ENCODE peak calls at places on chromosomes 13 and 19, in eight cellular contexts. Z, J, K, R, N, U, Q and L are unnamed samples.

GRCh38 chr19:1237027-1237659 is 662 bp downstream of the CBARP start:
- DNase-seq in J (no peak), Q (no peak), K (no peak), R (no peak), Z (no peak), U (peak), N (no peak), L (no peak)

GRCh38 chr19:9793051-9793591 is 24.6 kb upstream of the ZNF846 start:
- DNase-seq in U (peak), J (peak), Z (peak), Q (no peak), N (peak), R (peak), K (no peak), L (peak)

GRCh38 chr19:530133-531008 is 1.2 kb upstream of the CDC34 start:
- DNase-seq in K (no peak), J (no peak), U (no peak), Z (no peak), R (no peak), N (no peak), Q (no peak), L (no peak)

GRCh38 chr19:41427647-41428480 is 690 bp upstream of the B3GNT8 start:
- DNase-seq in N (no peak), Z (no peak), R (peak), K (peak), U (no peak), Q (no peak), J (no peak), L (no peak)

GRCh38 chr13:30718661-30719520 is 16.5 kb upstream of the ALOX5AP start:
- DNase-seq in K (no peak), U (peak), R (no peak), Z (no peak), J (no peak), N (peak), Q (peak), L (no peak)

GRCh38 chr13:113904411-113904810 is 40.5 kb upstream of the GAS6 start:
- DNase-seq in J (peak), N (peak), R (peak), Z (peak), U (peak), Q (no peak), K (no peak), L (peak)

GRCh38 chr13:43072394-43072793 is 49.0 kb downstream of the DNAJC15 start:
- DNase-seq in J (no peak), U (peak), Z (peak), R (no peak), K (no peak), Q (no peak), N (no peak), L (peak)

GRCh38 chr13:42548731-42549554 is 25.0 kb upstream of the TNFSF11 start:
- DNase-seq in J (peak), R (no peak), K (peak), Q (no peak), Z (peak), U (peak), N (no peak), L (no peak)

GRCh38 chr13:60511637-60512036 is 114.6 kb downstream of the TDRD3 start:
- DNase-seq in R (peak), J (no peak), U (no peak), Z (no peak), Q (no peak), K (no peak), N (no peak), L (no peak)

GRCh38 chr19:15479391-15480345 is at the start of gene PGLYRP2:
- DNase-seq in Z (no peak), U (no peak), Q (no peak), R (peak), K (no peak), N (no peak), J (no peak), L (no peak)

GRCh38 chr19:1668339-1669123 is 16.1 kb upstream of the TCF3 start:
- DNase-seq in Q (no peak), K (peak), R (no peak), Z (no peak), J (no peak), U (no peak), N (no peak), L (no peak)

GRCh38 chr19:44657211-44657921 is 13.7 kb downstream of the PVR start:
- DNase-seq in Q (no peak), J (no peak), R (peak), N (peak), Z (peak), U (peak), K (peak), L (peak)

GRCh38 chr19:10334340-10335148 is 1.2 kb upstream of the RAVER1 start:
- DNase-seq in K (no peak), Z (peak), Q (peak), U (peak), J (peak), N (peak), R (peak), L (peak)

GRCh38 chr19:18057557-18057956 is 29.2 kb downstream of the IL12RB1 start:
- DNase-seq in U (peak), N (no peak), K (no peak), Q (no peak), Z (no peak), J (peak), R (no peak), L (no peak)

GRCh38 chr13:42600943-42601342 is 27.0 kb downstream of the TNFSF11 start:
- DNase-seq in J (no peak), Q (no peak), K (no peak), N (no peak), Z (no peak), U (peak), R (no peak), L (no peak)

GRCh38 chr19:56170261-56170660 is 5.5 kb upstream of the GALP start:
- DNase-seq in Z (no peak), U (peak), J (no peak), N (peak), Q (peak), R (no peak), K (no peak), L (peak)

GRCh38 chr19:48962029-48962848 is 2.9 kb upstream of the FTL start:
- DNase-seq in K (peak), N (no peak), R (no peak), Z (no peak), U (peak), Q (no peak), J (peak), L (no peak)

GRCh38 chr19:33407140-33407551 is 33.6 kb downstream of the CEBPG start:
- DNase-seq in K (no peak), U (no peak), J (no peak), Q (no peak), R (no peak), N (no peak), Z (no peak), L (no peak)
- TF ChIP-seq CTCF in K (no peak), U (no peak), J (no peak), Q (no peak), R (peak), N (no peak), Z (no peak), L (no peak)

GRCh38 chr13:27619711-27620376 is 485 bp downstream of the LNX2 start:
- DNase-seq in Q (no peak), N (peak), Z (peak), U (peak), R (peak), J (no peak), K (no peak), L (no peak)
- TF ChIP-seq CTCF in Q (peak), N (peak), Z (peak), U (no peak), R (peak), J (no peak), K (no peak), L (no peak)

GRCh38 chr19:38932425-38933179 is 1.9 kb downstream of the MRPS12 start:
- DNase-seq in K (no peak), R (peak), U (peak), Z (no peak), Q (peak), J (no peak), N (peak), L (no peak)
- TF ChIP-seq CTCF in K (peak), R (peak), U (peak), Z (no peak), Q (peak), J (no peak), N (peak), L (no peak)

DNA sequence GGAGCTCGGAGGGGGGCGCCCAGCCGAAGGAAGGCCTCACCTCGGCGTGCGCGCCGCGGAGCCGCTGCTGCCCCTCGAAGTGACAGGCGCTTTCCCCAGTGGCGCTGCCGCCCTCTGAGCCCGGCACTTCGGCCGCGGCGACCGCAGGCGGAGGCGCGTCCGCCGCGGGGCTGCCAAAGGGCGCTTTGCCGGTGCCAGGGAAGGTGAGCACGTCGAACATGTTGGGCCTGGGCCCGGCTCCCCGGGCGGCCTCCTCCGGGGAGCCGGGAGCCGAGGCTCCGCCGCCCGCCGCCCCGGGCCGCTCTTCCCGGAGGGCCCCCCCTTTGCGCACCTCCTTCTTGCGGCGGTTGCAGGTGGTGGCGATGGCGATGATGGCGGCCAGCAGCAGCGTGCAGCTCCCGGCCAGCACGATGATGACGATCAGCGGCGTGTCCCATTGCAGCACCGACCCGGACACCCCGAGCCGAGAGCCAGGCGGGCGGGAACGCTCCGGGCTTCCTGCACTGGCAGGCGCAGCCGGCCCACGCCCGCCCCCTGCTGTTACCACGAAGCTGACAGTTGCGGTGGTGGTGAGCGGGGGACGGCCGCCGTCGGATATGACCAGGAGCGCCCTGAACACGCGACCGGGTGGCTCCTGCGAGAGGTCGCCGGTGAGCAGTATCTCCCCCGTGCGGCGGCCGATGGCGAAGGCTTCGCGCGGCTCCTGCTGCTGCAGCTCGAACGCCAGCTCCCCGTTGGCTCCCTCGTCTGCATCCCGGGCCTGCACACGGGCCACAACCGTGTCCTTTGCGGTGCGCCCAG is 2.5 kb downstream of the PCDH8 start:
- DNase-seq in R (peak), Z (no peak), N (no peak), Q (no peak), K (peak), J (no peak), U (no peak), L (no peak)
- TF ChIP-seq CTCF in R (peak), Z (no peak), N (peak), Q (peak), K (peak), J (no peak), U (no peak), L (no peak)